ENCODE peak calls at places on chromosomes 13 and 19, in four cellular contexts. One of them, this sample, is unnamed.

GRCh38 chr19:8158411-8159074 is 9.2 kb upstream of the FBN3 start:
- DNase-seq in NB4: peak
- DNase-seq in brain microvascular endothelial cell: peak
- DNase-seq in stimulated activated CD8-positive, alpha-beta memory T cell treated with anti-CD3 and anti-CD28 coated beads, Interleukin-7, amount 100 ng/mL, for 48 hours: peak
- DNase-seq in this sample: peak

GRCh38 chr19:715347-715746 is 6.6 kb downstream of the PALM start:
- DNase-seq in NB4: no peak
- DNase-seq in brain microvascular endothelial cell: no peak
- DNase-seq in stimulated activated CD8-positive, alpha-beta memory T cell treated with anti-CD3 and anti-CD28 coated beads, Interleukin-7, amount 100 ng/mL, for 48 hours: no peak
- DNase-seq in this sample: no peak

GRCh38 chr13:31221057-31221456 is 21.3 kb downstream of the B3GLCT start:
- DNase-seq in brain microvascular endothelial cell: no peak
- DNase-seq in stimulated activated CD8-positive, alpha-beta memory T cell treated with anti-CD3 and anti-CD28 coated beads, Interleukin-7, amount 100 ng/mL, for 48 hours: no peak
- DNase-seq in NB4: no peak
- DNase-seq in this sample: no peak

GRCh38 chr13:44934724-44935123 is 54.5 kb downstream of the NUFIP1 start:
- DNase-seq in NB4: peak
- DNase-seq in stimulated activated CD8-positive, alpha-beta memory T cell treated with anti-CD3 and anti-CD28 coated beads, Interleukin-7, amount 100 ng/mL, for 48 hours: no peak
- DNase-seq in brain microvascular endothelial cell: no peak
- DNase-seq in this sample: no peak

GRCh38 chr19:48812094-48812929 is 1.5 kb upstream of the BCAT2 start:
- DNase-seq in NB4: peak
- DNase-seq in brain microvascular endothelial cell: peak
- DNase-seq in stimulated activated CD8-positive, alpha-beta memory T cell treated with anti-CD3 and anti-CD28 coated beads, Interleukin-7, amount 100 ng/mL, for 48 hours: peak
- DNase-seq in this sample: peak

GRCh38 chr13:110017379-110017778 is 231.0 kb upstream of the IRS2 start:
- DNase-seq in NB4: no peak
- DNase-seq in brain microvascular endothelial cell: peak
- DNase-seq in stimulated activated CD8-positive, alpha-beta memory T cell treated with anti-CD3 and anti-CD28 coated beads, Interleukin-7, amount 100 ng/mL, for 48 hours: no peak
- DNase-seq in this sample: no peak

GRCh38 chr19:31070676-31071075 is 278.6 kb downstream of the TSHZ3 start:
- DNase-seq in brain microvascular endothelial cell: no peak
- DNase-seq in stimulated activated CD8-positive, alpha-beta memory T cell treated with anti-CD3 and anti-CD28 coated beads, Interleukin-7, amount 100 ng/mL, for 48 hours: no peak
- DNase-seq in NB4: no peak
- DNase-seq in this sample: no peak

GRCh38 chr19:58554494-58555368 is at the start of gene CHMP2A:
- DNase-seq in stimulated activated CD8-positive, alpha-beta memory T cell treated with anti-CD3 and anti-CD28 coated beads, Interleukin-7, amount 100 ng/mL, for 48 hours: peak
- DNase-seq in brain microvascular endothelial cell: peak
- DNase-seq in NB4: peak
- DNase-seq in this sample: peak

GRCh38 chr19:8526345-8527062 is 12.5 kb upstream of the ZNF414 start:
- DNase-seq in brain microvascular endothelial cell: peak
- DNase-seq in stimulated activated CD8-positive, alpha-beta memory T cell treated with anti-CD3 and anti-CD28 coated beads, Interleukin-7, amount 100 ng/mL, for 48 hours: no peak
- DNase-seq in NB4: peak
- DNase-seq in this sample: no peak

GRCh38 chr19:43432866-43433673 is 18.4 kb downstream of the TEX101 start:
- DNase-seq in stimulated activated CD8-positive, alpha-beta memory T cell treated with anti-CD3 and anti-CD28 coated beads, Interleukin-7, amount 100 ng/mL, for 48 hours: peak
- DNase-seq in brain microvascular endothelial cell: peak
- DNase-seq in NB4: peak
- DNase-seq in this sample: peak

GRCh38 chr13:77740931-77741586 is 43.6 kb downstream of the SLAIN1 start:
- DNase-seq in stimulated activated CD8-positive, alpha-beta memory T cell treated with anti-CD3 and anti-CD28 coated beads, Interleukin-7, amount 100 ng/mL, for 48 hours: no peak
- DNase-seq in NB4: no peak
- DNase-seq in brain microvascular endothelial cell: no peak
- DNase-seq in this sample: no peak